ENCODE peak calls at places on chromosomes 12 and 14, in eight cellular contexts. One of them, this sample, is unnamed.
A peak's percentile ranks its signal among the peaks of the same experiment; 100 is the strongest.

GRCh38 chr14:52759145-52759544 is 29.2 kb downstream of the STYX start:
- DNase-seq in MM.1S: no peak
- DNase-seq in astrocyte: no peak
- DNase-seq in HCT116: no peak
- DNase-seq in adipocyte: no peak
- DNase-seq in PC-3: no peak
- DNase-seq in endothelial cell of umbilical vein: no peak
- DNase-seq in colonic mucosa: no peak
- DNase-seq in this sample: no peak

GRCh38 chr14:33499687-33500086 is 451.2 kb downstream of the EGLN3 start:
- DNase-seq in astrocyte: no peak
- DNase-seq in adipocyte: no peak
- DNase-seq in colonic mucosa: no peak
- DNase-seq in PC-3: no peak
- DNase-seq in endothelial cell of umbilical vein: peak; percentile 55
- DNase-seq in HCT116: no peak
- DNase-seq in MM.1S: no peak
- DNase-seq in this sample: no peak

GRCh38 chr14:59183150-59183549 is 5.3 kb upstream of the DAAM1 start:
- DNase-seq in MM.1S: no peak
- DNase-seq in endothelial cell of umbilical vein: no peak
- DNase-seq in HCT116: no peak
- DNase-seq in PC-3: peak; percentile 66
- DNase-seq in colonic mucosa: no peak
- DNase-seq in astrocyte: no peak
- DNase-seq in adipocyte: no peak
- DNase-seq in this sample: no peak

GRCh38 chr14:103806805-103807204 is 40.6 kb downstream of the PPP1R13B start:
- DNase-seq in adipocyte: no peak
- DNase-seq in HCT116: no peak
- DNase-seq in colonic mucosa: no peak
- DNase-seq in PC-3: no peak
- DNase-seq in MM.1S: no peak
- DNase-seq in endothelial cell of umbilical vein: no peak
- DNase-seq in astrocyte: no peak
- DNase-seq in this sample: no peak

GRCh38 chr12:105705765-105706164 is 375.3 kb downstream of the C12orf75 start:
- DNase-seq in MM.1S: peak; percentile 16
- DNase-seq in PC-3: peak; percentile 61
- DNase-seq in HCT116: peak; percentile 33
- DNase-seq in endothelial cell of umbilical vein: peak; percentile 77
- DNase-seq in adipocyte: peak; percentile 79
- DNase-seq in colonic mucosa: peak; percentile 42
- DNase-seq in astrocyte: peak; percentile 55
- DNase-seq in this sample: no peak

GRCh38 chr12:110171636-110172035 is 47.5 kb downstream of the IFT81 start:
- DNase-seq in adipocyte: no peak
- DNase-seq in endothelial cell of umbilical vein: no peak
- DNase-seq in colonic mucosa: no peak
- DNase-seq in MM.1S: no peak
- DNase-seq in astrocyte: no peak
- DNase-seq in HCT116: no peak
- DNase-seq in PC-3: no peak
- DNase-seq in this sample: no peak

GRCh38 chr12:1800646-1801284 is 19.6 kb upstream of the LRTM2 start:
- DNase-seq in HCT116: no peak
- DNase-seq in colonic mucosa: no peak
- DNase-seq in astrocyte: no peak
- DNase-seq in MM.1S: no peak
- DNase-seq in PC-3: peak; percentile 5
- DNase-seq in endothelial cell of umbilical vein: peak; percentile 10
- DNase-seq in adipocyte: no peak
- DNase-seq in this sample: peak; percentile 71

GRCh38 chr12:132027636-132028035 is 77.9 kb downstream of the EP400 start:
- DNase-seq in MM.1S: no peak
- DNase-seq in adipocyte: no peak
- DNase-seq in astrocyte: no peak
- DNase-seq in colonic mucosa: no peak
- DNase-seq in endothelial cell of umbilical vein: no peak
- DNase-seq in PC-3: no peak
- DNase-seq in HCT116: no peak
- DNase-seq in this sample: no peak

GRCh38 chr14:86038401-86038985 is 508.5 kb downstream of the FLRT2 start:
- DNase-seq in colonic mucosa: peak; percentile 19
- DNase-seq in MM.1S: peak; percentile 31
- DNase-seq in astrocyte: peak; percentile 20
- DNase-seq in adipocyte: peak; percentile 71
- DNase-seq in PC-3: peak; percentile 42
- DNase-seq in HCT116: no peak
- DNase-seq in endothelial cell of umbilical vein: peak; percentile 46
- DNase-seq in this sample: no peak

GRCh38 chr12:27946396-27946795 is 26.1 kb downstream of the PTHLH start:
- DNase-seq in astrocyte: peak; percentile 84
- DNase-seq in colonic mucosa: no peak
- DNase-seq in MM.1S: no peak
- DNase-seq in PC-3: no peak
- DNase-seq in endothelial cell of umbilical vein: no peak
- DNase-seq in adipocyte: no peak
- DNase-seq in HCT116: no peak
- DNase-seq in this sample: no peak

GRCh38 chr14:35261774-35262173 is 30.4 kb upstream of the PSMA6 start:
- DNase-seq in HCT116: no peak
- DNase-seq in adipocyte: peak; percentile 27
- DNase-seq in MM.1S: no peak
- DNase-seq in endothelial cell of umbilical vein: peak; percentile 30
- DNase-seq in PC-3: no peak
- DNase-seq in colonic mucosa: no peak
- DNase-seq in astrocyte: no peak
- DNase-seq in this sample: no peak

GRCh38 chr12:132603240-132604107 is 6.9 kb downstream of the LRCOL1 start:
- DNase-seq in MM.1S: no peak
- DNase-seq in astrocyte: no peak
- DNase-seq in adipocyte: no peak
- DNase-seq in endothelial cell of umbilical vein: peak; percentile 34
- DNase-seq in PC-3: no peak
- DNase-seq in HCT116: no peak
- DNase-seq in colonic mucosa: no peak
- DNase-seq in this sample: peak; percentile 87

GRCh38 chr12:14954269-14954668 is 7.1 kb downstream of the ARHGDIB start:
- DNase-seq in colonic mucosa: no peak
- DNase-seq in HCT116: no peak
- DNase-seq in endothelial cell of umbilical vein: no peak
- DNase-seq in adipocyte: no peak
- DNase-seq in astrocyte: no peak
- DNase-seq in PC-3: no peak
- DNase-seq in MM.1S: peak; percentile 82
- DNase-seq in this sample: no peak

GRCh38 chr14:55688566-55688965 is 108.6 kb downstream of the KTN1 start:
- DNase-seq in MM.1S: no peak
- DNase-seq in endothelial cell of umbilical vein: no peak
- DNase-seq in astrocyte: no peak
- DNase-seq in PC-3: peak; percentile 68
- DNase-seq in HCT116: no peak
- DNase-seq in colonic mucosa: no peak
- DNase-seq in adipocyte: no peak
- DNase-seq in this sample: no peak

GRCh38 chr12:4172999-4173398 is 100.6 kb upstream of the CCND2 start:
- DNase-seq in MM.1S: no peak
- DNase-seq in colonic mucosa: no peak
- DNase-seq in adipocyte: peak; percentile 31
- DNase-seq in endothelial cell of umbilical vein: no peak
- DNase-seq in PC-3: no peak
- DNase-seq in HCT116: no peak
- DNase-seq in astrocyte: peak; percentile 4
- DNase-seq in this sample: no peak

GRCh38 chr14:105531088-105531957 is 4.9 kb downstream of the TMEM121 start:
- DNase-seq in colonic mucosa: no peak
- DNase-seq in PC-3: no peak
- DNase-seq in astrocyte: no peak
- DNase-seq in adipocyte: no peak
- DNase-seq in endothelial cell of umbilical vein: no peak
- DNase-seq in HCT116: no peak
- DNase-seq in MM.1S: no peak
- DNase-seq in this sample: no peak
- H3K9ac ChIP-seq in colonic mucosa: no peak overlapping the region
- H3K9ac ChIP-seq in PC-3: no peak overlapping the region
- H3K9ac ChIP-seq in astrocyte: no peak overlapping the region
- H3K9ac ChIP-seq in adipocyte: no peak overlapping the region
- H3K9ac ChIP-seq in endothelial cell of umbilical vein: no peak overlapping the region
- H3K9ac ChIP-seq in HCT116: no peak overlapping the region
- H3K9ac ChIP-seq in MM.1S: no peak overlapping the region
- H3K9ac ChIP-seq in this sample: no peak overlapping the region

GRCh38 chr14:24395609-24396580 is 2.9 kb upstream of the NYNRIN start:
- DNase-seq in colonic mucosa: no peak
- DNase-seq in PC-3: no peak
- DNase-seq in endothelial cell of umbilical vein: no peak
- DNase-seq in astrocyte: peak; percentile 10
- DNase-seq in MM.1S: no peak
- DNase-seq in HCT116: no peak
- DNase-seq in adipocyte: peak; percentile 26
- DNase-seq in this sample: no peak

GRCh38 chr14:24398943-24399801 is at the start of gene NYNRIN:
- DNase-seq in adipocyte: peak; percentile 77
- DNase-seq in endothelial cell of umbilical vein: peak; percentile 58
- DNase-seq in HCT116: no peak
- DNase-seq in astrocyte: peak; percentile 16
- DNase-seq in colonic mucosa: peak; percentile 64
- DNase-seq in PC-3: no peak
- DNase-seq in MM.1S: no peak
- DNase-seq in this sample: peak; percentile 88

GRCh38 chr14:24397639-24398297 is 1.0 kb upstream of the NYNRIN start:
- DNase-seq in endothelial cell of umbilical vein: peak; percentile 10
- DNase-seq in colonic mucosa: no peak
- DNase-seq in MM.1S: no peak
- DNase-seq in adipocyte: no peak
- DNase-seq in astrocyte: no peak
- DNase-seq in HCT116: no peak
- DNase-seq in PC-3: no peak
- DNase-seq in this sample: no peak

GRCh38 chr14:24399981-24400718 is 1.3 kb downstream of the NYNRIN start:
- DNase-seq in adipocyte: no peak
- DNase-seq in PC-3: no peak
- DNase-seq in MM.1S: no peak
- DNase-seq in colonic mucosa: no peak
- DNase-seq in endothelial cell of umbilical vein: no peak
- DNase-seq in astrocyte: no peak
- DNase-seq in HCT116: no peak
- DNase-seq in this sample: no peak

GRCh38 chr14:24398298-24398942 is 383 bp upstream of the NYNRIN start:
- DNase-seq in endothelial cell of umbilical vein: peak; percentile 49
- DNase-seq in adipocyte: no peak
- DNase-seq in astrocyte: no peak
- DNase-seq in HCT116: no peak
- DNase-seq in MM.1S: no peak
- DNase-seq in PC-3: no peak
- DNase-seq in colonic mucosa: peak; percentile 66
- DNase-seq in this sample: peak; percentile 81
- H3K4me3 ChIP-seq in endothelial cell of umbilical vein: no peak overlapping the region
- H3K4me3 ChIP-seq in adipocyte: peak overlapping the region; percentile 76
- H3K4me3 ChIP-seq in astrocyte: peak overlapping the region; percentile 59
- H3K4me3 ChIP-seq in HCT116: no peak overlapping the region
- H3K4me3 ChIP-seq in MM.1S: no peak overlapping the region
- H3K4me3 ChIP-seq in PC-3: peak overlapping the region; percentile 64
- H3K4me3 ChIP-seq in colonic mucosa: peak overlapping the region; percentile 53
- H3K4me3 ChIP-seq in this sample: peak overlapping the region; percentile 67

DNA sequence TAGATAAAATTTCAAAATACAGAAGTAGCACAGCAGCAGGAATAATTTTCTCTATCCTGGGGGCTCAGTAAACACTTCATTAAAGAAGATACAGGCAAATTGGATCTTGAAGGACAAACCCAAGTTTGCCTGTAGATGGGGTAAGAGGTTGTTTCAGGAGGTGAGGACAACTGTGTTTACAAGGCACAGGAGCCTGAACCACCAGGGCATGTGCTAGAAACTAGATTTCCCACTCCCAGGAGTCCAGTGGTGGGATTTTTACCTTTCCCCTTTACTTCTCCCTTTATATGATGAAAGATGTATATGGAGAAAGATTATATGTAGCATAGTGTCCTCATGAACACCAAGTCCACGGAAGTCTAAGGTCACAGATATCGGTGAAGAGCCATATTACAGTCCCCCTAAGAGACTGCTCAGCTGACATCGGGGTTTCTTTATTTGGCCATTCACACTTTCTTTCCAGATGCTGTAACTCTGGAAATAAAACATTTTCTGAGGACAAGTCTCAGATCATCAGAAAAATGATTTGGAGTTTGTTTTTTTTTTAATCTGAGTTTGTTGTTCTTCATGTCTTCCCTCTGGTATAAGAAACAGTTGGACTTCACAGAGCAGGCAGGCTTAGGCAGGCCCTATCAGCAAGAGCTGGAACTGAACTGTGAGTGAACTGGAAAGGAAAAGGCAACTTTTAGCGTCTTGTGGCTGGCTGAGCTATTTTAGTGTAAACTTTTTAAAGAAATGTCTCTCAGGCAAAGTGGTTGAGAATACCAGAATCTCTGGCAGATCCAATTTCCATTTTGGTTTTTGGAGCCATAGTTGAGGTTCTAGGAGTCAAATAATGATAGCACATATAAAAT is 8.0 kb upstream of the EVL start:
- DNase-seq in PC-3: peak; percentile 51
- DNase-seq in HCT116: no peak
- DNase-seq in MM.1S: peak; percentile 22
- DNase-seq in colonic mucosa: no peak
- DNase-seq in adipocyte: no peak
- DNase-seq in endothelial cell of umbilical vein: peak; percentile 39
- DNase-seq in astrocyte: no peak
- DNase-seq in this sample: no peak
- H3K9ac ChIP-seq in PC-3: no peak overlapping the region
- H3K9ac ChIP-seq in HCT116: no peak overlapping the region
- H3K9ac ChIP-seq in MM.1S: no peak overlapping the region
- H3K9ac ChIP-seq in colonic mucosa: no peak overlapping the region
- H3K9ac ChIP-seq in adipocyte: peak overlapping the region; percentile 16
- H3K9ac ChIP-seq in endothelial cell of umbilical vein: no peak overlapping the region
- H3K9ac ChIP-seq in astrocyte: no peak overlapping the region
- H3K9ac ChIP-seq in this sample: no peak overlapping the region

GRCh38 chr14:78566017-78566858 is 396.1 kb downstream of the NRXN3 start:
- DNase-seq in astrocyte: peak; percentile 43
- DNase-seq in endothelial cell of umbilical vein: peak; percentile 82
- DNase-seq in PC-3: peak; percentile 81
- DNase-seq in colonic mucosa: peak; percentile 70
- DNase-seq in MM.1S: peak; percentile 43
- DNase-seq in HCT116: peak; percentile 8
- DNase-seq in adipocyte: peak; percentile 84
- DNase-seq in this sample: peak; percentile 86
- H3K4me3 ChIP-seq in astrocyte: peak overlapping the region; percentile 16
- H3K4me3 ChIP-seq in endothelial cell of umbilical vein: no peak overlapping the region
- H3K4me3 ChIP-seq in PC-3: peak overlapping the region; percentile 31
- H3K4me3 ChIP-seq in colonic mucosa: no peak overlapping the region
- H3K4me3 ChIP-seq in MM.1S: no peak overlapping the region
- H3K4me3 ChIP-seq in HCT116: no peak overlapping the region
- H3K4me3 ChIP-seq in adipocyte: peak overlapping the region; percentile 70
- H3K4me3 ChIP-seq in this sample: peak overlapping the region; percentile 63

This sample was measured in kidney.